ENCODE peak calls at places on chromosomes 2 and 18, in four cellular contexts. N is AG10803, I is tibial artery, L is lower lobe of right lung. W is an unnamed sample.

GRCh38 chr18:48310353-48310752 is 98.8 kb downstream of the ZBTB7C start:
- DNase-seq in N (no peak), I (no peak), L (no peak), W (no peak)

GRCh38 chr2:198137733-198138132 is 333.3 kb downstream of the PLCL1 start:
- DNase-seq in N (no peak), I (no peak), L (no peak), W (no peak)

GRCh38 chr2:17373736-17374135 is 144.5 kb downstream of the RAD51AP2 start:
- DNase-seq in N (peak; percentile 53), I (no peak), L (no peak), W (no peak)

GRCh38 chr2:163556511-163556910 is 179.3 kb downstream of the FIGN start:
- DNase-seq in N (peak; percentile 9), I (no peak), L (no peak), W (no peak)

GRCh38 chr18:56315363-56315762 is 323.0 kb downstream of the TXNL1 start:
- DNase-seq in N (peak; percentile 67), I (no peak), L (no peak), W (peak; percentile 43)

GRCh38 chr18:23825978-23826405 is 136.7 kb downstream of the LAMA3 start:
- DNase-seq in N (peak; percentile 92), I (peak; percentile 91), L (no peak), W (peak; percentile 95)

GRCh38 chr2:101047075-101047766 is 45.1 kb downstream of the RPL31 start:
- DNase-seq in N (no peak), I (no peak), L (no peak), W (peak; percentile 36)

GRCh38 chr2:48600204-48600813 is 17.3 kb upstream of the GTF2A1L start:
- DNase-seq in N (peak; percentile 36), I (no peak), L (no peak), W (peak; percentile 70)

GRCh38 chr2:189104926-189105325 is 74.6 kb downstream of the COL5A2 start:
- DNase-seq in N (no peak), I (no peak), L (no peak), W (peak; percentile 22)

GRCh38 chr2:121095257-121096080 is 189.5 kb downstream of the TFCP2L1 start:
- DNase-seq in N (peak; percentile 60), I (no peak), L (peak; percentile 84), W (peak; percentile 79)

GRCh38 chr2:120390381-120391055 is 44.6 kb downstream of the INHBB start:
- DNase-seq in N (no peak), I (peak; percentile 16), L (peak; percentile 23), W (no peak)

GRCh38 chr2:120945091-120945490 is 209.4 kb downstream of the GLI2 start:
- DNase-seq in N (no peak), I (no peak), L (no peak), W (no peak)

GRCh38 chr18:65941482-65941881 is 190.7 kb downstream of the CDH7 start:
- DNase-seq in N (no peak), I (no peak), L (no peak), W (no peak)

GRCh38 chr2:196290569-196290968 is 119.2 kb upstream of the STK17B start:
- DNase-seq in N (no peak), I (no peak), L (no peak), W (no peak)

GRCh38 chr2:65275141-65275540 is 47.5 kb downstream of the ACTR2 start:
- DNase-seq in N (no peak), I (no peak), L (no peak), W (no peak)

GRCh38 chr2:157325786-157326185 is at the start of gene ERMN:
- DNase-seq in N (no peak), I (no peak), L (no peak), W (no peak)

GRCh38 chr2:237432484-237433092 is 18.6 kb upstream of the COL6A3 start:
- DNase-seq in N (peak; percentile 88), I (no peak), L (peak; percentile 45), W (peak; percentile 82)

GRCh38 chr2:96404446-96405373 is 69.1 kb downstream of the NCAPH start:
- DNase-seq in N (no peak), I (no peak), L (peak; percentile 59), W (no peak)

GRCh38 chr2:180663016-180663471 is 317.4 kb upstream of the UBE2E3 start:
- DNase-seq in N (peak; percentile 44), I (no peak), L (no peak), W (peak; percentile 19)

GRCh38 chr2:212892193-212892592 is 259.2 kb downstream of the IKZF2 start:
- DNase-seq in N (peak; percentile 48), I (no peak), L (no peak), W (peak; percentile 76)

GRCh38 chr18:2805970-2806943 is 40.5 kb upstream of the EMILIN2 start:
- DNase-seq in N (peak; percentile 35), I (no peak), L (no peak), W (peak; percentile 29)

GRCh38 chr2:58557166-58557565 is 316.0 kb upstream of the FANCL start:
- DNase-seq in N (no peak), I (no peak), L (no peak), W (no peak)

GRCh38 chr2:58558866-58559265 is 317.7 kb upstream of the FANCL start:
- DNase-seq in N (no peak), I (no peak), L (no peak), W (no peak)

GRCh38 chr2:58562281-58562680 is 321.2 kb upstream of the FANCL start:
- DNase-seq in N (peak; percentile 3), I (no peak), L (no peak), W (no peak)

GRCh38 chr2:58560531-58560930 is 319.4 kb upstream of the FANCL start:
- DNase-seq in N (no peak), I (no peak), L (no peak), W (no peak)
- TF ChIP-seq CTCF in N (no peak), I (no peak), L (no peak), W (no peak)

GRCh38 chr2:219332542-219332941 is at the start of gene RESP18:
- DNase-seq in N (no peak), I (no peak), L (no peak), W (no peak)
- H3K4me3 ChIP-seq in N (no peak within 1 kb of the TSS), I (no peak within 1 kb of the TSS), L (no peak within 1 kb of the TSS), W (no peak within 1 kb of the TSS)

GRCh38 chr2:100013892-100014677 is 128.3 kb downstream of the AFF3 start:
- DNase-seq in N (peak; percentile 99), I (peak; percentile 49), L (no peak), W (peak; percentile 65)
- TF ChIP-seq CTCF in N (peak; percentile 49), I (no peak), L (no peak), W (peak; percentile 40)

GRCh38 chr18:76823574-76823973 is 1.2 kb downstream of the ZNF236 start:
- DNase-seq in N (no peak), I (no peak), L (peak; percentile 61), W (peak; percentile 22)

GRCh38 chr18:76823166-76823539 is 796 bp downstream of the ZNF236 start:
- DNase-seq in N (no peak), I (no peak), L (peak; percentile 61), W (no peak)

GRCh38 chr18:76824754-76825153 is 2.4 kb downstream of the ZNF236 start:
- DNase-seq in N (no peak), I (no peak), L (no peak), W (no peak)

GRCh38 chr18:76822510-76823165 is at the start of gene ZNF236:
- DNase-seq in N (peak; percentile 88), I (peak; percentile 71), L (peak; percentile 82), W (peak; percentile 92)

DNA sequence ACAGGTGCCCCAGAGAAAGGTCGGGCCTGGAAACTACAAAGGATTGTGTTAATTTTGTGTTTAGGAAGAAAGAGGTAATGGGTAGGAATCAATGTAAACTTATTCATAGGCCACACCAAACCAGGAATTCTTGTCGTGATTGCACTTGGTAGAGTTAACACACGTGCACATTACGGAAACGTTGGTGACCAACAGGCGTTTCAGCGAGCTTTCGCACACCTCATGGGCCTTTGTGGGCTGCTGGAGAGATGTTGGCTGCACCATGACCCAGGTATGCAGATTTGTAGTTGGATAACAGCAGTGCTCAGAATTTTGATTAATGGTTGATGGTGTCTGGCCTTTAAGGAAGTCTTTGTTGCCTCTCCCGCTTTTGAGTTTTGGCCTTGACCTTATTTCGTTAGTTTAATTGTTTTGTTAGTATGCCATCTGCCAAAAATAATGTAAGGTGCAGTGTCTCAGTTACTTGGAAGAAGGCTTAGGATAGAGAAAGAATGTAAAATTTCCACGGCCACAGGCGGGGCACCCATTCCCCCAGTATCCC is 1.8 kb downstream of the ZNF236 start:
- DNase-seq in N (no peak), I (no peak), L (no peak), W (no peak)
- H3K4me3 ChIP-seq in N (peak overlapping the region; percentile 84), I (no peak overlapping the region), L (peak overlapping the region; percentile 73), W (no peak overlapping the region)

GRCh38 chr2:239274391-239275001 is 126.3 kb downstream of the HDAC4 start:
- DNase-seq in N (peak; percentile 81), I (peak; percentile 62), L (no peak), W (peak; percentile 83)

GRCh38 chr2:239275871-239276812 is 124.7 kb downstream of the HDAC4 start:
- DNase-seq in N (peak; percentile 92), I (peak; percentile 24), L (peak; percentile 46), W (peak; percentile 64)

GRCh38 chr2:239273280-239274234 is 127.3 kb downstream of the HDAC4 start:
- DNase-seq in N (no peak), I (peak; percentile 13), L (peak; percentile 74), W (no peak)

GRCh38 chr2:239276813-239277193 is 124.0 kb downstream of the HDAC4 start:
- DNase-seq in N (no peak), I (peak; percentile 18), L (no peak), W (no peak)

GRCh38 chr2:239275037-239275685 is 125.7 kb downstream of the HDAC4 start:
- DNase-seq in N (peak; percentile 98), I (peak; percentile 89), L (peak; percentile 81), W (peak; percentile 98)
- TF ChIP-seq CTCF in N (peak; percentile 28), I (no peak), L (no peak), W (no peak)

DNA sequence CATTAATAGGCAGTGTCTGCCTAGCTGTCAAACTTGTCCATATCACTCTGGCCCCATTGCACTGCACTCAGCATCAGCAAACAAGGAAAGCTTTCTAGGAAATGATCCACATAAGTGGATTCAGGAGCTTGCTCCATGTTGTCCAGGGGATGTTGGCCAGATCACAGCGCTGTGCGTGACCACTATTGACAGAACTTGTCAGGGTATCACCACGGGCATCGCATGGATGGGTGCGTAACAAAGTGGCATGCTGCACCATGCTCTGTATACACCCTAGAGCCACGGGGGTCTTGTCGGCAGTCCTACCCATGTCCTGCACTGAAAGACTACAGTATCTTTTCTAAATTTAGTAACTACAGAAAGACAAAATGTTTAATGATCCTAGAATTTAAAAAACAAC is 15.6 kb downstream of the SATB2 start:
- DNase-seq in N (no peak), I (no peak), L (no peak), W (no peak)
- H3K4me3 ChIP-seq in N (no peak overlapping the region), I (no peak overlapping the region), L (no peak overlapping the region), W (no peak overlapping the region)

GRCh38 chr2:151999058-151999457 is 99.8 kb downstream of the CACNB4 start:
- DNase-seq in N (peak; percentile 39), I (no peak), L (peak; percentile 61), W (peak; percentile 60)
- TF ChIP-seq CTCF in N (peak; percentile 83), I (peak; percentile 24), L (peak; percentile 74), W (peak; percentile 89)